ENCODE peak calls at places on chromosomes 2 and 18, in five cellular contexts. J is HepG2, Z is neural progenitor cell, S is GM23248, I is fibroblast of lung. D is an unnamed sample.

GRCh38 chr2:11923935-11924334 is 177.5 kb downstream of the LPIN1 start:
- DNase-seq in I (no peak), S (no peak), J (no peak), Z (no peak), D (no peak)

GRCh38 chr2:228927028-228928010 is 343.8 kb downstream of the PID1 start:
- DNase-seq in Z (no peak), I (peak), S (no peak), J (no peak), D (peak)

GRCh38 chr2:174577967-174578589 is 19.5 kb downstream of the WIPF1 start:
- DNase-seq in I (peak), Z (peak), S (peak), J (no peak), D (peak)

GRCh38 chr2:57703407-57703806 is 343.2 kb upstream of the VRK2 start:
- DNase-seq in J (no peak), Z (no peak), S (no peak), I (no peak), D (no peak)

GRCh38 chr2:178397002-178397605 is 53.9 kb downstream of the PRKRA start:
- DNase-seq in J (peak), Z (peak), S (peak), I (peak), D (peak)

GRCh38 chr2:3122525-3122924 is 255.1 kb downstream of the EIPR1 start:
- DNase-seq in Z (no peak), S (no peak), J (no peak), I (no peak), D (no peak)

GRCh38 chr18:6941988-6942387 is 175.6 kb downstream of the LAMA1 start:
- DNase-seq in S (no peak), J (no peak), Z (no peak), I (no peak), D (no peak)

GRCh38 chr2:131056204-131056975 is 36.9 kb downstream of the FAM168B start:
- DNase-seq in Z (no peak), S (peak), J (no peak), I (no peak), D (no peak)

GRCh38 chr2:99654419-99654818 is 164.6 kb upstream of the REV1 start:
- DNase-seq in S (peak), Z (no peak), J (no peak), I (peak), D (no peak)

GRCh38 chr2:207539470-207539869 is 9.7 kb downstream of the CREB1 start:
- DNase-seq in Z (no peak), I (no peak), S (no peak), J (no peak), D (no peak)

GRCh38 chr2:161070693-161071479 is 89.3 kb upstream of the TANK start:
- DNase-seq in J (no peak), S (no peak), Z (no peak), I (no peak), D (no peak)

GRCh38 chr18:31401156-31402025 is 24.8 kb downstream of the DSG4 start:
- DNase-seq in Z (no peak), S (no peak), I (no peak), J (peak), D (peak)

GRCh38 chr18:57976230-57976773 is 67.7 kb upstream of the NEDD4L start:
- DNase-seq in I (no peak), Z (no peak), S (no peak), J (no peak), D (no peak)

GRCh38 chr2:155965415-155966070 is 367.0 kb downstream of the NR4A2 start:
- DNase-seq in Z (no peak), I (no peak), S (no peak), J (no peak), D (no peak)

GRCh38 chr18:46859855-46860254 is 57.5 kb downstream of the PIAS2 start:
- DNase-seq in I (peak), Z (no peak), S (no peak), J (no peak), D (no peak)

GRCh38 chr18:57845468-57846103 is 42.5 kb upstream of the ATP8B1 start:
- DNase-seq in S (no peak), Z (no peak), I (peak), J (no peak), D (no peak)

GRCh38 chr2:129318581-129319421 is 660.7 kb upstream of the RAB6C start:
- DNase-seq in Z (no peak), S (no peak), I (no peak), J (no peak), D (peak)

GRCh38 chr2:126635281-126635680 is 20.7 kb upstream of the GYPC start:
- DNase-seq in S (peak), I (peak), Z (no peak), J (no peak), D (no peak)

GRCh38 chr18:38047820-38048219 is 482.2 kb upstream of the CELF4 start:
- DNase-seq in I (no peak), J (no peak), S (no peak), Z (no peak), D (no peak)

GRCh38 chr2:42810971-42811865 is 18.8 kb upstream of the HAAO start:
- DNase-seq in S (peak), Z (peak), J (peak), I (peak), D (peak)

GRCh38 chr2:236352761-236353593 is 88.8 kb upstream of the ASB18 start:
- DNase-seq in Z (peak), J (no peak), S (peak), I (peak), D (peak)

GRCh38 chr2:202771741-202772470 is 99.7 kb downstream of the ICA1L start:
- DNase-seq in S (peak), Z (no peak), J (no peak), I (peak), D (no peak)

GRCh38 chr18:13276530-13277520 is 58.3 kb downstream of the LDLRAD4 start:
- DNase-seq in S (no peak), I (no peak), J (no peak), Z (no peak), D (no peak)

GRCh38 chr2:104583791-104584190 is 270.1 kb upstream of the POU3F3 start:
- DNase-seq in I (no peak), S (no peak), Z (peak), J (no peak), D (no peak)

GRCh38 chr2:14288016-14288415 is 344.5 kb upstream of the LRATD1 start:
- DNase-seq in S (no peak), J (no peak), Z (no peak), I (no peak), D (peak)

GRCh38 chr2:219057709-219058540 is 2.8 kb downstream of the IHH start:
- DNase-seq in I (peak), J (peak), S (peak), Z (peak), D (peak)
- TF ChIP-seq EZH2 in I (peak), J (no peak), S (peak), Z (peak), D (no peak)

GRCh38 chr2:9247786-9248185 is 41.2 kb downstream of the ASAP2 start:
- DNase-seq in S (no peak), Z (no peak), J (peak), I (no peak), D (no peak)

GRCh38 chr2:9250091-9250490 is 43.5 kb downstream of the ASAP2 start:
- DNase-seq in I (no peak), J (no peak), Z (no peak), S (no peak), D (no peak)

GRCh38 chr2:9247177-9247576 is 40.6 kb downstream of the ASAP2 start:
- DNase-seq in J (no peak), S (no peak), Z (no peak), I (no peak), D (no peak)

GRCh38 chr2:9249036-9249800 is 42.6 kb downstream of the ASAP2 start:
- DNase-seq in I (peak), S (peak), J (no peak), Z (no peak), D (no peak)

DNA sequence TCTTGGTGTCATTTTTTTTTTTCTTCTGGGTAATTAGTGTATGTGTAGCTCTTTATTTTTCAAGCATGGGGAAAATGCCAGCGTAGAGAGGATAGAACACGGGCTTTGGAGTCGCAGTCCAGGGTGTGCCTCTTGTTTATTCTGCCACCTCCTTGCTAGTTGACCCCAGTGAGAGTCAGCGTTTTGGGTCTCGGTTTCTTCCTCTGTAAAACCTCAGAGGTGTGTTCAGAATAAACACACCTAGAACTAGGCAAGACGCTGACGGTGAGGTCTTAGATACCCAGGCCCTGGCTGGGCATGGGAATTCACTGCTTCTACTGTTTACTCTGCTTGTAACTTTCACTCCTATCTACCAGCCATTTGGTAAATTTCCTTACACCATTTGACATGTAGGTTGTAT is 41.8 kb downstream of the ASAP2 start:
- DNase-seq in Z (no peak), J (no peak), I (no peak), S (no peak), D (no peak)
- TF ChIP-seq EZH2 in Z (no peak), J (no peak), I (no peak), S (no peak), D (no peak)

GRCh38 chr2:27263287-27264252 is 723 bp upstream of the SLC30A3 start:
- DNase-seq in Z (peak), J (no peak), I (no peak), S (no peak), D (no peak)
- TF ChIP-seq EZH2 in Z (peak), J (peak), I (peak), S (peak), D (peak)

GRCh38 chr2:105736145-105736544 is 8.6 kb upstream of the NCK2 start:
- DNase-seq in J (no peak), Z (no peak), I (no peak), S (no peak), D (no peak)

GRCh38 chr2:105737980-105738657 is 6.6 kb upstream of the NCK2 start:
- DNase-seq in S (peak), Z (no peak), I (no peak), J (no peak), D (no peak)

GRCh38 chr2:105739944-105740734 is 4.6 kb upstream of the NCK2 start:
- DNase-seq in J (no peak), S (no peak), I (no peak), Z (no peak), D (no peak)

GRCh38 chr2:105739408-105739807 is 5.3 kb upstream of the NCK2 start:
- DNase-seq in Z (no peak), I (no peak), S (no peak), J (no peak), D (no peak)

GRCh38 chr2:105738658-105739051 is 6.1 kb upstream of the NCK2 start:
- DNase-seq in J (no peak), I (no peak), S (no peak), Z (no peak), D (no peak)
- TF ChIP-seq EZH2 in J (no peak), I (no peak), S (no peak), Z (no peak), D (no peak)

DNA sequence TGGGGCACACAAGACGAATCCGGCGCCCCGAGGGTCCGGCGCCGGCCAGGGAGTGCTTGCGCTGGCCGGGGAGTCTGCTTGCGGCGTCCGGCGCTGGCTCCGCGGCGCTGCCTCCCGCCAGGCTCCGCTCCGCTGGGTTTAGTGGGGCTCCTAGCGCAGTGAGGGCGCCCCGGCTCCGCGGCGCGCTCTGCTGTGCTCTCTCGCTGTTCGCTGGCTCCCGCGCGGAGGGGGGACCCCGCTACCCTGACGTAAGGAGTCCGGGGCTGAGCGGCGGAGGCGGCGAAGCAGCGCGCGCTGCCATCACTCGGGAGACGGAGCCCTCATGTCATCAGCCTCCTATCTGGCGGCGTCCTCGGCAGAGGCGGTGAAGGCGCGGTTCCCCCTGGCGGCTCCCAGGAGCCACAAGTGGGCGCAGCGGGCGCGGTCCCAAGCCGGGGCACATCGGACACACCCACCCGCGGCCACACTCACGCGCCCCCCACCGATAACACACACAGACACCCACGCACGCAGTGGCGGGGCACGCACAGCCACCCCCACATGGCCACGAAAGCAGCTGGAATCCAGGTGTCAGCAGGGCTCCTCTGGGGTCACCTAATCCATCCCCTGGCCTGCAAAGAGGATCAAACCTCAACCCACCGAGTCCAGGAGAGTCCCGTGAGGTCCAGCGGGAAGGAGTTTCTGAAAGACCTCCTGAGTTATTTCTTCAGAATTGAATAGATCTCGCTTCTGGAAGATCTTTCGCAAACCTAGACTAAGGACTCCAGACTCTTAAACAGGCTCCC is at the start of gene C1QL2:
- DNase-seq in I (no peak), J (no peak), S (peak), Z (peak), D (peak)
- TF ChIP-seq EZH2 in I (peak), J (no peak), S (peak), Z (peak), D (peak)